ENCODE peak calls at places on chromosome 14, in four cellular contexts. E is GM23338, R is heart right ventricle, M is type B pancreatic cell. N is an unnamed sample.

GRCh38 chr14:99752486-99753121 is 40.6 kb upstream of the EML1 start:
- DNase-seq in E (no peak), M (no peak), R (no peak), N (peak)

GRCh38 chr14:68780358-68781160 is 12.3 kb downstream of the ZFP36L1 start:
- DNase-seq in M (peak), E (no peak), R (peak), N (no peak)

GRCh38 chr14:92514844-92515509 is 1.4 kb downstream of the RIN3 start:
- DNase-seq in E (no peak), M (no peak), R (no peak), N (no peak)

GRCh38 chr14:72554401-72554800 is 339.5 kb downstream of the DPF3 start:
- DNase-seq in M (no peak), R (no peak), E (no peak), N (no peak)

GRCh38 chr14:26719514-26719913 is 121.7 kb upstream of the NOVA1 start:
- DNase-seq in E (no peak), R (no peak), M (no peak), N (no peak)

GRCh38 chr14:76926521-76927251 is 100.5 kb downstream of the LRRC74A start:
- DNase-seq in R (peak), M (no peak), E (peak), N (no peak)

GRCh38 chr14:21066882-21067502 is 3.1 kb upstream of the ARHGEF40 start:
- DNase-seq in E (peak), R (no peak), M (no peak), N (peak)

GRCh38 chr14:57266060-57266459 is 2.6 kb downstream of the EXOC5 start:
- DNase-seq in E (peak), M (no peak), R (no peak), N (no peak)

GRCh38 chr14:99672506-99673327 is 11.4 kb upstream of the CYP46A1 start:
- DNase-seq in E (peak), R (no peak), M (no peak), N (no peak)

GRCh38 chr14:76086636-76087035 is 65.1 kb upstream of the GPATCH2L start:
- DNase-seq in R (no peak), E (no peak), M (no peak), N (no peak)

GRCh38 chr14:47155395-47155794 is 503.8 kb upstream of the RPL10L start:
- DNase-seq in R (no peak), M (no peak), E (no peak), N (no peak)

GRCh38 chr14:58637391-58638230 is at the start of gene DACT1:
- DNase-seq in E (peak), M (peak), R (peak), N (no peak)
- TF ChIP-seq CTCF in E (no peak), M (peak), R (no peak), N (no peak)

GRCh38 chr14:67668559-67668958 is 5.9 kb downstream of the VTI1B start:
- DNase-seq in R (no peak), M (no peak), E (no peak), N (no peak)

GRCh38 chr14:67674480-67675218 is at the start of gene VTI1B:
- DNase-seq in R (peak), M (peak), E (peak), N (peak)

GRCh38 chr14:67673451-67673850 is 981 bp downstream of the VTI1B start:
- DNase-seq in R (no peak), E (no peak), M (no peak), N (no peak)

GRCh38 chr14:67675219-67675582 is 769 bp upstream of the VTI1B start:
- DNase-seq in E (no peak), R (no peak), M (no peak), N (no peak)

DNA sequence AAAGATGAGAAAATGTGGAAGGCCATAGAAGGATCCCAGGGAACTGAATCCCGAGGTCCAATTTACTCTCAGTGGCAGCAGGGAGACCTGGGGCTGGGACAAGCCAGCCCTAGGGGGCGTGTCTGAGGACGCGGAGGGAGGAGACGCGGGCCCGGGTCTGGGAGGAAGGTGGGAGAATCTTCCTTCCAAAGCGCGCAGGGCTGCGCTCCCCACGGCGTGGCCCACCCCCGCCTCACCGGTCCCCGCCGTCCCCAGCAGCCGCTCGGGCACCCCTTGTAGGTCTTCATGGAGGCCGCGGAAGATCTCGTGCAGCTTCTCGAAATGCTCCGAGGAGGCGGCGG is 323 bp downstream of the VTI1B start:
- DNase-seq in R (peak), E (peak), M (peak), N (peak)
- TF ChIP-seq CTCF in R (no peak), E (peak), M (peak), N (no peak)

GRCh38 chr14:104725772-104726548 is 1.9 kb downstream of the ADSS1 start:
- DNase-seq in R (no peak), E (no peak), M (no peak), N (no peak)

GRCh38 chr14:104724407-104724980 is 465 bp downstream of the ADSS1 start:
- DNase-seq in E (peak), R (peak), M (no peak), N (no peak)

GRCh38 chr14:104726600-104727451 is 2.8 kb downstream of the ADSS1 start:
- DNase-seq in E (peak), M (no peak), R (no peak), N (no peak)

GRCh38 chr14:104723651-104724406 is at the start of gene ADSS1:
- DNase-seq in E (peak), R (peak), M (no peak), N (peak)

DNA sequence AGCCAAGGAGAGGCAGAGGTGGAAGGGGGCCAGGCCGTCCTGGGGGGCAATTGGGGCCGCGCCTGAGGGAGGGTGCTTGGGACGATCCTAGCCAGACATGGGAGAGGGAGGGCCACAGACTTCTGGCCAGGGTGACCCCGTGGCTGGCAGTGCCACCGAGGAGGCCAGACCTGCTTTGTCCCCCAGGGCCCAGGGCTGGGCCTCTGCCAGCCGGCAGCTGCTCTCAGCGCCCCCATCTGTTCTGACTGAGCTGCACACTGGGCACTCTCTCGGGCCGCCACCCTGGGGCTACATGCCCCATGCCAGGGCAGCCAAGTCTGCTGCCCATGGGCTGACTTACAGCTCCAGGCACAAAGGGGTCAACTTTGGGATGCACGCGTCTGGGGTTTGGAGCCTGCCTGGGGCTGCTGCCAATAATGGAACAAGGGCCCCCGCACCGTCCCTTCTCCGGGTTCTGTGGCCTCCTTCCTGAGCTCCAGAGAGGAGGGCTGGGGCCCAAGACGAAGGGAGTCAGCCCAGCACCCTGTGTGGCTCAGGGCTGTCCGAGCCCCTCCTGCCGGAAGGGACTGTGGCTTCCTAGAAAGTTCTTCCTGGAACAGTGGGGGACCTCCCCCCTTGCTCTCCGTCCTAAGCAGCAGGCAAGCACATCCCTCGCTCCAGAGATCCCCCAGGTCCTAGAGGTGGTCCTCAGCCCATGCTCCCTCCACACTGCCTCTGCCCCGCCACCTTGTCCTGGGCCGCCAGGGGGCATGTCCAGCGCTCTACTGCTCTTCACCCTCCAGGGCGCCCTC is 1.1 kb downstream of the ADSS1 start:
- DNase-seq in R (peak), M (no peak), E (peak), N (no peak)
- TF ChIP-seq CTCF in R (no peak), M (peak), E (peak), N (peak)

GRCh38 chr14:65485516-65485915 is 73.0 kb downstream of the FUT8 start:
- DNase-seq in E (peak), R (no peak), M (no peak), N (no peak)

GRCh38 chr14:65482769-65483438 is 70.4 kb downstream of the FUT8 start:
- DNase-seq in R (no peak), M (no peak), E (peak), N (no peak)

GRCh38 chr14:65487783-65488578 is 75.5 kb downstream of the FUT8 start:
- DNase-seq in R (no peak), M (no peak), E (no peak), N (no peak)

GRCh38 chr14:65483647-65484046 is 71.1 kb downstream of the FUT8 start:
- DNase-seq in E (no peak), R (no peak), M (no peak), N (no peak)

DNA sequence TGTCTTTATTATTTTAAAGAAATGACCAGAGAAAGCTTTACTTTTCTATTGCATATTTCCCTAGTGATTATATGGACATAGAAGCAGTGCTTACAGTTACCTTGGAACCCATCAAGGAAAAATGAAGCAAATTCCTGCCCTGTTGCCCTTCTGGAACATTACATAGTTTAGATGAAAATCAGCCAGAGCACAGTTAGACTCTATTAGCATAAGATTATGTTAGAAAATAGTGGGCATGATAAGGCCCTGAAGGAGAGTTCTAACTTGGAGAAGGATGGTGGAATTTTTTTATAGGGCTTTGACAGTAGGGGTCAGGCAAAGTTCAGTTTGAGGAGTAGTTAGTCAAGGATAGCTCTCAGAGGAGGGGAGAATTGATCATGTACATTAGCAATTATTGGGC is 74.3 kb downstream of the FUT8 start:
- DNase-seq in R (no peak), E (no peak), M (no peak), N (no peak)
- TF ChIP-seq CTCF in R (no peak), E (peak), M (no peak), N (no peak)

DNA sequence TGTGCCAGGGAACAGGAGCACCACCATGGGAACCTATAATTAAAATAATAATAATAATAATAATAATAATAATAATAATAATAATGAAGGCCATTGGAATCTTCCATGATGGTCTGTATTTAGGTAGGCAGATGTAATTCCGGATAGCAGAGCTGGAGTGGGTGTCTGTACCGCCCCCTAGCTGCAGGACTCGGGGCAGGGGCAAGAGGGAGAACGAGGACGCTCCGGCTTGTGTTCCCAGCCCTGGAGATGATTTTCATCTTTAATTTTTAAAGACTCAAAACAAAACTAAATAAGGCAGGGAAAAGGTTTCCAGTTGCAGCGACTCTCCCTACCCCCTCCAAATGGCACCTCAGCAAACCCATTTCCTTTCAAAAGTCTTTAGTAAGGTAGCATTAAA is 501.1 kb downstream of the VRK1 start:
- DNase-seq in E (peak), R (no peak), M (no peak), N (no peak)
- TF ChIP-seq CTCF in E (peak), R (no peak), M (peak), N (peak)

DNA sequence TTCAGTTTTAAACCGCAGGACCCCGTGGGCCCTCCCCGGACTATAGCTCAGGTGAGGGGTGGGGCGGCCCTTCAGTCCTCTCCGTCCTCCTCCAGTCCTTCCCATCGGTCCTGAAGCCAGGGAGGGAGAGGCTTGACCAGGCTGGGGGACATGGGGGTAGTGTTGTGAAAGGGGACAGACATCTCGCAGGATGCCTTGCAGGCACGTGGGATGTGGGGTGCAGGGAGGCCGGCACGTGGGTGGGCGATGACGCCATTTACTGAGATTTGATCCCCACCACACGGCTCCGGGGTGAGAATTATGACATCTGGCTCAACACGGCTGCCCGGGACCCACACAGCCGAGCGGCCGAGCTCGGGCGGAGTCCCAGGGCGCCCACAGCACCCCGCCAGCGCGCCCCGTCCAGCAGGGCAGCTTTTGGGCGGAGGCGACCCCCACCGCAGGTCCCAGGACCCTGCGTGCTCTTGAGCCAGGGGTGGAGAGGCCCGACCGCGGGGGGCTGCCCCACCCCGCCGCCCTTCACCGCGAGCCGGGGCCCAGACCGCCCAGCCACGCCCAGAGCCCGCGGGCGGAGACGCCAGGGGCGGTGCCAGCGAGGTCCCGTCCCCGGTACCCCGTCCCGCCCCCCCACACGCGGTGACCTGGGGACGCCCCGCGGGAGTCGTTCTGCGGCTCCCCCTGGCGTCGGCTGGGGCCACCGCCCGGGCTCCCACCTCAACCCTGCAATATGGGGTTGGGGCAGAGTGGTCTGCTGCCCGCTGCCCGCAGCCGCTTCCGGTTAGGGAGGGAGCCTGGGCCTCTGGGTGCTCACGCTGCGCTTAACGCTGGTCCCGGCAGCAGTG is 3.3 kb upstream of the EXOC3L4 start:
- DNase-seq in R (peak), E (peak), M (no peak), N (no peak)
- TF ChIP-seq CTCF in R (peak), E (no peak), M (peak), N (peak)